ENCODE peak calls at places on chromosomes 2 and 18, in five cellular contexts. U, S, J, T and N are unnamed samples.

GRCh38 chr2:126703311-126703710 is 47.4 kb downstream of the GYPC start:
- DNase-seq in U (no peak), S (no peak), J (no peak), T (no peak), N (no peak)

GRCh38 chr2:128217671-128218070 is 101.0 kb downstream of the HS6ST1 start:
- DNase-seq in U (no peak), S (peak; percentile 25), J (no peak), T (no peak), N (no peak)

GRCh38 chr2:151238527-151239487 is 22.9 kb downstream of the RBM43 start:
- DNase-seq in U (peak; percentile 90), S (peak; percentile 62), J (peak; percentile 49), T (peak; percentile 78), N (peak; percentile 85)

GRCh38 chr2:52539026-52539964 is 1228.3 kb upstream of the CHAC2 start:
- DNase-seq in U (no peak), S (no peak), J (no peak), T (no peak), N (no peak)

GRCh38 chr2:129199501-129199900 is 780.0 kb upstream of the RAB6C start:
- DNase-seq in U (no peak), S (no peak), J (no peak), T (no peak), N (no peak)

GRCh38 chr18:62506495-62507143 is 16.2 kb upstream of the ZCCHC2 start:
- DNase-seq in U (no peak), S (no peak), J (no peak), T (no peak), N (peak; percentile 3)

GRCh38 chr2:242010567-242011513 is 141.3 kb downstream of the RTP5 start:
- DNase-seq in U (peak; percentile 24), S (no peak), J (no peak), T (no peak), N (no peak)

GRCh38 chr18:77207540-77207939 is 42.1 kb upstream of the GALR1 start:
- DNase-seq in U (peak; percentile 89), S (peak; percentile 68), J (peak; percentile 52), T (peak; percentile 62), N (peak; percentile 34)

GRCh38 chr2:237616373-237617304 is 10.7 kb upstream of the LRRFIP1 start:
- DNase-seq in U (peak; percentile 87), S (no peak), J (peak; percentile 15), T (peak; percentile 83), N (peak; percentile 79)

GRCh38 chr2:66693007-66693965 is 258.4 kb downstream of the MEIS1 start:
- DNase-seq in U (no peak), S (no peak), J (no peak), T (no peak), N (no peak)

GRCh38 chr2:96830064-96830562 is 13.7 kb downstream of the ANKRD23 start:
- DNase-seq in U (no peak), S (no peak), J (no peak), T (no peak), N (no peak)

GRCh38 chr18:5543854-5544389 is at the start of gene EPB41L3:
- DNase-seq in U (peak; percentile 65), S (no peak), J (peak; percentile 57), T (peak; percentile 54), N (no peak)

GRCh38 chr2:147364597-147364996 is 480.2 kb upstream of the ACVR2A start:
- DNase-seq in U (no peak), S (no peak), J (no peak), T (no peak), N (no peak)

GRCh38 chr2:169704160-169704713 is 10.0 kb downstream of the PHOSPHO2 start:
- DNase-seq in U (no peak), S (no peak), J (no peak), T (no peak), N (no peak)

GRCh38 chr2:69221960-69222751 is 164.9 kb downstream of the GFPT1 start:
- DNase-seq in U (peak; percentile 80), S (no peak), J (no peak), T (peak; percentile 73), N (peak; percentile 85)

GRCh38 chr2:85652056-85652455 is 15.9 kb downstream of the SFTPB start:
- DNase-seq in U (peak; percentile 13), S (no peak), J (no peak), T (no peak), N (no peak)

GRCh38 chr18:34695300-34695699 is 14.8 kb upstream of the DTNA start:
- DNase-seq in U (no peak), S (no peak), J (no peak), T (no peak), N (peak; percentile 6)

GRCh38 chr2:10473121-10473756 is 25.1 kb upstream of the ODC1 start:
- DNase-seq in U (no peak), S (no peak), J (no peak), T (no peak), N (no peak)

GRCh38 chr2:241037498-241037897 is 39.1 kb downstream of the SNED1 start:
- DNase-seq in U (no peak), S (no peak), J (no peak), T (no peak), N (no peak)

GRCh38 chr2:140502951-140503630 is 1627.7 kb downstream of the LRP1B start:
- DNase-seq in U (peak; percentile 89), S (no peak), J (no peak), T (peak; percentile 88), N (peak; percentile 82)

GRCh38 chr2:73013941-73014340 is 57.6 kb downstream of the SFXN5 start:
- DNase-seq in U (peak; percentile 41), S (no peak), J (no peak), T (peak; percentile 71), N (no peak)

GRCh38 chr2:24993797-24994196 is 22.0 kb upstream of the DNAJC27 start:
- DNase-seq in U (peak; percentile 50), S (no peak), J (no peak), T (peak; percentile 61), N (no peak)
- H3K4me2 ChIP-seq in U (no peak overlapping the region), S (no peak overlapping the region), J (no peak overlapping the region), T (no peak overlapping the region), N (no peak overlapping the region)

GRCh38 chr2:20648831-20649230 is 2.1 kb downstream of the HS1BP3 start:
- DNase-seq in U (no peak), S (no peak), J (no peak), T (no peak), N (no peak)

GRCh38 chr2:20649586-20650375 is 1.1 kb downstream of the HS1BP3 start:
- DNase-seq in U (peak; percentile 12), S (no peak), J (no peak), T (no peak), N (no peak)

GRCh38 chr2:20651731-20652099 is 817 bp upstream of the HS1BP3 start:
- DNase-seq in U (no peak), S (no peak), J (no peak), T (no peak), N (no peak)

GRCh38 chr2:20650880-20651730 is at the start of gene HS1BP3:
- DNase-seq in U (peak; percentile 92), S (peak; percentile 82), J (peak; percentile 83), T (peak; percentile 63), N (peak; percentile 72)

DNA sequence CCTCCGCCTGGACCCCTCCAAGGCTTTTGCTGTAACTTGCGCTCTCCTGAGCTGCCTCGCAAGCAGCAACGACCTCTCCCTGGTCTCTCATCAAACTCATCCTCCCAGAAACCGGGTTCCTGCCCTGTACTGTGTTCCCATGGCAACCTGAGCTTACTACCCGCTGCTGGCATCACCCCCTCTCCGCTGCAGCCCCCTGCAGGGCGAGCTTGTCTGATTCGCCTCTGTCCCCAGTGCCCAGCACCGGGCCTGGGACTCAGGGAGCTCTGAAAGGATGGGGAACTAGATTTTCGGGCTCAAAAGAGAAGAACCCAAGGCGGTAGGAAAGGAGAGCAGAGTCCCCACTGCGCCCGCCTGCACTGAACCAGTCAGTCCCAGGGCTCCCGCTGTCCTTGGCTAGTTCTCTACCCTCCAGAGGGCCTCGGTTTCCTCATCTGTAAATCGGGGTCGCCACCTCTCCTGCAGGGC is 452 bp downstream of the HS1BP3 start:
- DNase-seq in U (peak; percentile 83), S (peak; percentile 34), J (peak; percentile 54), T (peak; percentile 38), N (peak; percentile 63)
- H3K4me2 ChIP-seq in U (peak overlapping the region; percentile 79), S (peak overlapping the region; percentile 84), J (peak overlapping the region; percentile 41), T (peak overlapping the region; percentile 92), N (peak overlapping the region; percentile 87)

DNA sequence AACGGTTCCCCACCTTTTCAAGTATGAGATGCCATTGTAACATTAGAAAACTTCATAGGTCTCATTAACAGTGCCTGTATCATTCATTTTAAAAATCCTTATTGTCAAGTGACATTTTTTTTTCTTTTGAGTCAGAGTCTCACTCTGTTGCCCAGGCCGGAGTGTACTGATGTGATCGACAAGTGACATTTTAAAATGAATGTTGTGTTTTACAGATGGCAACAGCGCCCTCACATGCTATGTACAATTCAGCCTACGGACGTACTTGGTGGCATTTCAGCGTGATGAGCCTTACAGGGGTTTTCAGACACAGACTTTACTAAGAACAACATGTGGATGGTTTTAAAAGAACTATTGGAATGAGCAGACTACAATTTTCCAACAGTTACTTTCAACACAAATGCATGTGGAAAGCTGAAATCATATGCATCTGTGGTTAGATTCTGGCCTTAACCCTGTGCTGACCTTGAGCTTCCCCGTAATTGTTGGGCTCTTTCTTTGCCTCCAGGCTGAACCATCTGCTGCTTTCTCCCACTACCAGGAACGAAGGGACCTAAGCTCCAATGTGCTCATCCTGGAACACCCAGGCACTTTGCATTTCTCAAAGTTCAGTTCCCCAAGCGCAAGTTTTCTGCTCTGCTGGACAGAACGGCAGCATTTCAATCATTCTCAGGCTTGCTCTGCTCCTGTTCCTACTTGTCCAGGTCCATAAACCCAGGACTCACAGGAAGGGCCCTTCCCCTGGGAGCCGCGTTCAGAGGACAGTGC is 119.9 kb upstream of the NDUFV2 start:
- DNase-seq in U (peak; percentile 81), S (peak; percentile 83), J (no peak), T (peak; percentile 82), N (peak; percentile 70)
- H3K4me2 ChIP-seq in U (peak overlapping the region; percentile 14), S (peak overlapping the region; percentile 42), J (no peak overlapping the region), T (no peak overlapping the region), N (no peak overlapping the region)

DNA sequence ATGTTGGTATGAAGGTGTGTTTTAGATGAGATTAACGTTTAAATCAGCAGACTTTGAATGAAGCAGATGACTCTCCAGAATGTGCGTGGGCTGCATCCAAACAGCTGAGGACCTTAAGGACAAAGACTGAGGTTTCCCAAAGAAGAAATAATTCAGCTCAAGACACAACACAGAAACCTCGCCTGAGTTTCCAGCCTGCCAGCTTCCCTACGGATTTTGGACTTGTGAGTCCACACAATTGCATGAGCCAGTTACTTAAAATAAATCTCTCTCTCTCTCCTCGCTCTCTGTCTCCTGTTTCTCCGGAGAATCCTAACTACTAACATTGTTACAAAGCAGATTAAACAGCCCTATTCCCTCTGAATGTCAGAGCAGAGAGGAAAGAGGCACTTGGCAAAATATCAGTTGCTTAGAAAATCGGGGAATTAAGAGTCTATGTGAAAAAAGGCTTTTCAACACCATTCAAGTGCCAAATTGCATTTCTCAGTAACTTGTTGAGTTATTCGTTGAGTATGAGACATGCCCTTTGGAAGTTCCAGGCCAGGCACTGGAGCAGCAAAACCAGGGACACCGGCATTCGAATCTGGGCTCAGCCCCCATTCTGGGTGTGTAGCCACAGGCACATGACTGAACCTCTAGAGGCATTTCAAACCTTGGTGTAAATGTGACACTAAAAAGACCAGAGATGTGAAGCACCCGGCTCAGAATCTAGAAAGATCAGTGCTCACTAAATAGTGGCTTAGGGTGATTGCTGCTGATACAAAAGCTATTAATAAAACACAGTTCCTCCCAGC is 174.6 kb upstream of the PID1 start:
- DNase-seq in U (peak; percentile 78), S (peak; percentile 13), J (no peak), T (peak; percentile 76), N (peak; percentile 45)
- H3K4me2 ChIP-seq in U (peak overlapping the region; percentile 91), S (peak overlapping the region; percentile 56), J (no peak overlapping the region), T (peak overlapping the region; percentile 49), N (no peak overlapping the region)

GRCh38 chr2:109513749-109514588 is 99.8 kb downstream of the SEPTIN10 start:
- DNase-seq in U (peak; percentile 97), S (peak; percentile 24), J (no peak), T (peak; percentile 86), N (peak; percentile 91)
- H3K4me2 ChIP-seq in U (peak overlapping the region; percentile 57), S (no peak overlapping the region), J (no peak overlapping the region), T (peak overlapping the region; percentile 78), N (no peak overlapping the region)